ENCODE peak calls at places on chromosomes 16 and 17, in six cellular contexts. D, O, C, E, S and Q are unnamed samples. For H3K4me1 and H3K36me3, the result is how much of the 10 kb centered on the place peaks cover.

GRCh38 chr16:27378871-27379580 is 22.9 kb upstream of the IL21R start:
- DNase-seq in C (no peak), S (peak), D (no peak), O (no peak), E (no peak), Q (no peak)

GRCh38 chr17:48729335-48730239 is 1.0 kb upstream of the HOXB13 start:
- DNase-seq in S (no peak), C (no peak), D (peak), O (peak), E (no peak), Q (no peak)

GRCh38 chr17:76548378-76549214 is 8.8 kb downstream of the PRCD start:
- DNase-seq in O (peak), C (no peak), S (peak), D (no peak), E (no peak), Q (no peak)

GRCh38 chr17:39787038-39787437 is 49.3 kb downstream of the GRB7 start:
- DNase-seq in S (no peak), O (no peak), D (no peak), E (no peak), C (no peak), Q (no peak)

GRCh38 chr17:66955821-66956220 is 8.7 kb upstream of the CACNG4 start:
- DNase-seq in S (no peak), C (no peak), E (no peak), O (no peak), D (no peak), Q (no peak)

GRCh38 chr17:3594056-3594810 is 15.0 kb downstream of the TRPV1 start:
- DNase-seq in E (no peak), O (peak), S (no peak), C (peak), D (no peak), Q (no peak)

GRCh38 chr16:64278196-64278595 is 843.7 kb downstream of the CDH11 start:
- DNase-seq in E (no peak), D (no peak), C (no peak), O (peak), S (no peak), Q (no peak)

GRCh38 chr17:77343031-77343866 is 202.5 kb downstream of the SEC14L1 start:
- DNase-seq in O (no peak), D (peak), E (no peak), S (peak), C (no peak), Q (no peak)

GRCh38 chr16:30053376-30054015 is 12.1 kb upstream of the ALDOA start:
- DNase-seq in O (peak), E (no peak), S (no peak), C (no peak), D (no peak), Q (no peak)

GRCh38 chr17:2025220-2025621 is at the start of gene RTN4RL1:
- DNase-seq in E (no peak), O (peak), C (peak), D (peak), S (peak), Q (peak)

GRCh38 chr17:39235555-39236221 is 9.9 kb upstream of the STAC2 start:
- DNase-seq in D (peak), E (no peak), O (peak), C (no peak), S (peak), Q (no peak)

DNA sequence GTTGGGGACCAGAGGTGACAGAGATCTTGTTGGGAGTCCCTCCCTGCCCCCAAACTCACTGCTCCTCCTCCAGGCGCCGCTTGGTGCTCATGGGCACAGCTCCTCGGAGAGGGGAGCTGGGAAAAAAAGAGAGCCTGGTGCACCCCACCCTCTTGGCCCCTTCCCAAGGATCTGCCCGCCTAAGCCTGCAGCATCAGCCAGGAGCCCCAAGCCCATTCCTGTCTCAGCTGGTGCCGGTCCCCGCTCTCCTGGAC is 400 bp downstream of the HCFC1R1 start:
- DNase-seq in S (no peak), E (peak), D (no peak), O (no peak), C (peak), Q (peak)
- H3K4me1 ChIP-seq in S (under half), E (under half), D (under half), O (under half), C (half or more), Q (under half)

DNA sequence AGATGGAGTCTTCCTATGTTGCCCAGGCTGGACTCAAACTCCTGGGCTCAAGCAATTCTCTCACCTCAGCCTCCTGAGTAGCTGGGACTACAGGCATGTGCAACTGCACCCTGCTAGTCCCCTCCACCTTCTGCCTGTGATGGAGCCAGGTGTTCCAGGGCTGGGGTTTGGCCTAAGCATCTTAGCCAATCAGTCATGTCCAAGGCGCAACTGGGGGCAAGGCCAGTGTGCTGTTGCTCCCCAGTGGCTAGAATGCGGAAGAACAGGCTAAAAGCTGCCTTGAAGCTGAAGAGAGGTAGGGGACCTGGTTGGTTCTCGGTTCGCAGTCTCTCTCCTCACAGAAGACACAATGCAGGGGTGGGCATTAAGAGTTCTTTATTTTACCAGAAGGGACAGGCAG is 18.6 kb downstream of the FLOT2 start:
- DNase-seq in C (no peak), E (no peak), S (no peak), D (peak), O (peak), Q (no peak)
- H3K36me3 ChIP-seq in C (half or more), E (under half), S (half or more), D (under half), O (half or more), Q (under half)

GRCh38 chr17:37389160-37389559 is 13.4 kb downstream of the C17orf78 start:
- DNase-seq in E (no peak), C (no peak), D (peak), O (no peak), S (no peak), Q (no peak)

GRCh38 chr17:37385439-37385990 is 9.7 kb downstream of the C17orf78 start:
- DNase-seq in O (no peak), C (no peak), S (no peak), E (no peak), D (no peak), Q (no peak)

GRCh38 chr17:37388266-37388665 is 12.5 kb downstream of the C17orf78 start:
- DNase-seq in E (no peak), D (no peak), C (no peak), S (no peak), O (peak), Q (no peak)

GRCh38 chr17:37384560-37385160 is 8.9 kb downstream of the C17orf78 start:
- DNase-seq in D (no peak), E (no peak), S (no peak), O (no peak), C (no peak), Q (no peak)

DNA sequence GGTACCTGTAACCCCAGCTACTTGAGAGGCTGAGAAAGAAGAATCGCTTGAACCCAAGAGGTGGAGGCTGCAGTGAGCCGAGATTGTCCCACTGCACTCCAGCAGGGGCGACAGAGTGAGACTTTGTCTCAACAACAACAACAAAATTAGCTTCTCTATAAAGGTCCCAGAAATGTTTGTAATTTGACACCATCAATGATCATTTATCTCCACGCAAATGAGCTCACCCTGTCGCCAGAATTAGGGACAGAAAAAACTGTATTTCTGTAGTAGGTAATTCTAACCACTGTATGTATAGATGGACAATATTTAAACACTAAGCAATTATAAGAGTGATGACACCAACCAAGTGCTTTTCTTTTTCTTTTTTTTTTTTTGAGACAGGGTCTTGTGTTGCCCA is 10.7 kb downstream of the C17orf78 start:
- DNase-seq in E (no peak), O (no peak), S (no peak), C (no peak), D (no peak), Q (no peak)
- H3K27ac ChIP-seq in E (no peak), O (no peak), S (no peak), C (no peak), D (no peak), Q (no peak)

GRCh38 chr17:72390675-72391501 is 270.1 kb downstream of the SOX9 start:
- DNase-seq in C (no peak), S (no peak), D (no peak), O (peak), E (no peak), Q (no peak)
- H3K4me1 ChIP-seq in C (under half), S (under half), D (under half), O (half or more), E (half or more), Q (under half)

GRCh38 chr17:51188321-51188853 is 22.2 kb downstream of the NME2 start:
- DNase-seq in D (no peak), S (no peak), O (no peak), C (no peak), E (no peak), Q (no peak)

GRCh38 chr17:51185763-51186332 is 19.6 kb downstream of the NME2 start:
- DNase-seq in C (no peak), E (no peak), O (no peak), D (no peak), S (no peak), Q (no peak)

GRCh38 chr17:51189162-51189561 is 23.0 kb downstream of the NME2 start:
- DNase-seq in D (no peak), E (no peak), C (no peak), O (no peak), S (no peak), Q (no peak)

GRCh38 chr17:51189628-51190027 is 23.4 kb downstream of the NME2 start:
- DNase-seq in S (no peak), C (no peak), D (no peak), E (no peak), O (peak), Q (no peak)

DNA sequence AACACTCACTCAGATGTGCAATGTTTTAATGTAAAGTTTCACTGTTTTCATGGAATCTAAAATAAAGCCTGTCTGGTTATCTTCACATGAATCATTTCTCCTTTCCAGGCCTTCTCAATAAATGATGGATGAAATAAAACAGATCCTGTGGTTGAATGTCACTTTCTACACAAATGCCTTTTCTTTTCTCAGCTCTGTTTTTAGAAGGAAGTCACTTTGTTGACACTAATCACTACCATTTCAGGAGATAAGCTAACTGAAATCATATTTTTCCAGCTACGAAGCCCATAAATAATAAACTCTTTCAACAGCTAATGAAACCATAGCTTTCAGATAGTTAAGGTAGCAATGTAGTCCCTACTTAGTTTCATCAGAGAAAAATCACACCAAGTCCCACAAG is 17.9 kb downstream of the NME2 start:
- DNase-seq in D (no peak), O (peak), E (no peak), C (no peak), S (no peak), Q (no peak)
- H3K36me3 ChIP-seq in D (under half), O (half or more), E (under half), C (half or more), S (under half), Q (under half)

GRCh38 chr16:88822281-88823040 is 10.7 kb upstream of the APRT start:
- DNase-seq in C (no peak), E (no peak), O (no peak), D (no peak), S (no peak), Q (no peak)

GRCh38 chr16:88818610-88818874 is 6.8 kb upstream of the APRT start:
- DNase-seq in S (no peak), C (no peak), E (no peak), D (no peak), O (no peak), Q (no peak)

GRCh38 chr16:88821168-88821850 is 9.6 kb upstream of the APRT start:
- DNase-seq in S (no peak), C (no peak), D (no peak), E (no peak), O (no peak), Q (no peak)

GRCh38 chr16:88819126-88819525 is 7.4 kb upstream of the APRT start:
- DNase-seq in D (no peak), C (no peak), E (no peak), S (no peak), O (no peak), Q (no peak)

GRCh38 chr16:88820335-88821025 is 8.8 kb upstream of the APRT start:
- DNase-seq in S (no peak), D (no peak), C (no peak), E (no peak), O (no peak), Q (no peak)
- H3K27ac ChIP-seq in S (no peak), D (no peak), C (no peak), E (no peak), O (no peak), Q (no peak)

GRCh38 chr16:81786321-81786720 is 7.2 kb downstream of the PLCG2 start:
- DNase-seq in E (no peak), S (no peak), D (no peak), C (no peak), O (no peak), Q (no peak)
- H3K4me1 ChIP-seq in E (under half), S (under half), D (under half), C (under half), O (under half), Q (under half)

DNA sequence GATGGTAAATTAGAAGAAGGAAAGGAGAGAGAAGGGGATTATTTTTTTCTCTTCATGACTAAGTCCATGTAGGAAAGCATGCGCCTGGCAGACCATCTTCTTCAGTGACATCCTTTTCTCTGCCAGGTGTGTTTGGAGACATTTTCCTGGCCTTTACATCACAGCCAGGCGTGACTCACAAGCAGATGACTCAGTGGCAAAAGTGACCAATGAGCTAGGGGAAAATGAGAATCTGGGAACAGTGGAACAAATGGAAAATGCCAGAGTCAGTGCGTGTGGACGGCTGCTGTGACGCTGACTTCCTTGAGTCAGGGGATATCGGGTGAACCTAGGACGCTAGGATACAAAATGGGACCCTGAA is 9.4 kb downstream of the KIAA0513 start:
- DNase-seq in E (peak), O (peak), C (no peak), D (no peak), S (no peak), Q (peak)
- H3K36me3 ChIP-seq in E (under half), O (under half), C (under half), D (under half), S (under half), Q (under half)